ENCODE peak calls at places on chromosomes 3 and 15, in four cellular contexts. S, A, C and P are unnamed samples.

GRCh38 chr15:33698128-33698527 is 270.2 kb upstream of the CHRM5 start:
- DNase-seq in S (peak; percentile 12), A (no peak), C (no peak), P (no peak)

GRCh38 chr3:11282250-11283125 is 10.3 kb downstream of the ATG7 start:
- DNase-seq in S (no peak), A (no peak), C (no peak), P (no peak)

GRCh38 chr3:97291901-97292300 is 472.7 kb upstream of the ARL6 start:
- DNase-seq in S (no peak), A (no peak), C (no peak), P (no peak)

GRCh38 chr15:25070357-25070963 is 115.7 kb downstream of the SNRPN start:
- DNase-seq in S (no peak), A (no peak), C (no peak), P (no peak)

GRCh38 chr3:170585937-170586310 is at the start of gene SLC7A14:
- DNase-seq in S (peak; percentile 65), A (no peak), C (no peak), P (peak; percentile 66)

GRCh38 chr15:29920515-29920914 is 98.2 kb upstream of the TJP1 start:
- DNase-seq in S (no peak), A (no peak), C (no peak), P (no peak)

GRCh38 chr3:177525414-177525813 is 328.1 kb upstream of the TBL1XR1 start:
- DNase-seq in S (no peak), A (no peak), C (no peak), P (no peak)

GRCh38 chr15:44492040-44492439 is 44.9 kb upstream of the EIF3J start:
- DNase-seq in S (no peak), A (no peak), C (no peak), P (no peak)

GRCh38 chr3:112097378-112097777 is 11.2 kb downstream of the C3orf52 start:
- DNase-seq in S (no peak), A (no peak), C (no peak), P (no peak)

GRCh38 chr3:67526246-67526645 is 128.2 kb downstream of the SUCLG2 start:
- DNase-seq in S (no peak), A (no peak), C (no peak), P (no peak)

GRCh38 chr3:181637056-181637798 is 74.5 kb upstream of the SOX2 start:
- DNase-seq in S (no peak), A (no peak), C (no peak), P (no peak)

GRCh38 chr15:88646088-88646405 is 7.2 kb downstream of the ISG20 start:
- DNase-seq in S (no peak), A (no peak), C (no peak), P (no peak)

GRCh38 chr15:90625037-90625436 is 92.1 kb upstream of the BLM start:
- DNase-seq in S (no peak), A (no peak), C (no peak), P (no peak)

GRCh38 chr3:133574260-133574881 is 885 bp downstream of the CDV3 start:
- DNase-seq in S (peak; percentile 84), A (no peak), C (peak; percentile 56), P (peak; percentile 63)

GRCh38 chr3:108453541-108454057 is 56.8 kb downstream of the MYH15 start:
- DNase-seq in S (no peak), A (no peak), C (no peak), P (no peak)

GRCh38 chr3:134073583-134073945 is 43.8 kb upstream of the SLCO2A1 start:
- DNase-seq in S (no peak), A (no peak), C (no peak), P (no peak)

GRCh38 chr3:115099115-115099884 is 47.8 kb downstream of the ZBTB20 start:
- DNase-seq in S (no peak), A (no peak), C (no peak), P (no peak)

GRCh38 chr3:74066456-74066855 is 441.7 kb upstream of the PDZRN3 start:
- DNase-seq in S (peak; percentile 17), A (no peak), C (no peak), P (no peak)

GRCh38 chr3:176872771-176873209 is 324.5 kb downstream of the TBL1XR1 start:
- DNase-seq in S (peak; percentile 77), A (no peak), C (peak; percentile 19), P (peak; percentile 53)

GRCh38 chr3:193452338-193452737 is 73.8 kb upstream of the ATP13A5 start:
- DNase-seq in S (peak; percentile 19), A (no peak), C (no peak), P (no peak)

GRCh38 chr3:195549931-195550519 is 6.9 kb upstream of the PPP1R2 start:
- DNase-seq in S (no peak), A (no peak), C (peak; percentile 62), P (no peak)

GRCh38 chr15:93460717-93461116 is 371.7 kb upstream of the RGMA start:
- DNase-seq in S (no peak), A (no peak), C (no peak), P (no peak)

GRCh38 chr15:25548600-25548999 is 109.8 kb upstream of the UBE3A start:
- DNase-seq in S (no peak), A (no peak), C (no peak), P (no peak)

GRCh38 chr3:60017631-60018030 is 967.8 kb upstream of the CFAP20DC start:
- DNase-seq in S (no peak), A (no peak), C (peak; percentile 1), P (no peak)

GRCh38 chr15:101187820-101188516 is 63.9 kb downstream of the CHSY1 start:
- DNase-seq in S (no peak), A (no peak), C (no peak), P (no peak)

GRCh38 chr15:72086010-72086697 is 31.8 kb downstream of the MYO9A start:
- DNase-seq in S (no peak), A (no peak), C (no peak), P (no peak)

GRCh38 chr3:188212308-188212969 is 58.5 kb downstream of the LPP start:
- DNase-seq in S (no peak), A (no peak), C (no peak), P (no peak)

GRCh38 chr3:194572131-194572789 is 61.0 kb downstream of the TMEM44 start:
- DNase-seq in S (peak; percentile 40), A (peak; percentile 54), C (no peak), P (no peak)

GRCh38 chr15:40770147-40770721 is 454 bp downstream of the C15orf62 start:
- DNase-seq in S (no peak), A (no peak), C (no peak), P (peak; percentile 86)

GRCh38 chr3:165884518-165884917 is 47.3 kb upstream of the BCHE start:
- DNase-seq in S (no peak), A (no peak), C (no peak), P (no peak)

GRCh38 chr15:36887214-36888017 is 212.9 kb downstream of the MEIS2 start:
- DNase-seq in S (peak; percentile 66), A (no peak), C (no peak), P (peak; percentile 94)